ENCODE peak calls at places on chromosomes 2 and 18, in four cellular contexts. K is K562, X is HCT116, D is DND-41. F is an unnamed sample. For H3K4me1, the result is how much of the 10 kb centered on the place peaks cover.

GRCh38 chr2:104321141-104321799 is 532.6 kb upstream of the POU3F3 start:
- DNase-seq in K (no peak), X (no peak), D (no peak), F (no peak)

GRCh38 chr2:39437522-39438296 is 624 bp upstream of the MAP4K3 start:
- DNase-seq in K (peak), X (peak), D (peak), F (peak)

GRCh38 chr2:169090133-169090820 is 20.9 kb downstream of the DHRS9 start:
- DNase-seq in K (no peak), X (no peak), D (no peak), F (peak)

GRCh38 chr18:3486514-3486913 is 36.5 kb downstream of the TGIF1 start:
- DNase-seq in K (no peak), X (no peak), D (no peak), F (no peak)

GRCh38 chr18:46630160-46630559 is 26.9 kb downstream of the LOXHD1 start:
- DNase-seq in K (no peak), X (no peak), D (no peak), F (no peak)

GRCh38 chr2:72144746-72145657 is 2.7 kb downstream of the CYP26B1 start:
- DNase-seq in K (no peak), X (peak), D (no peak), F (peak)

GRCh38 chr2:63866009-63866709 is 24.5 kb downstream of the UGP2 start:
- DNase-seq in K (no peak), X (no peak), D (no peak), F (no peak)

GRCh38 chr2:126949775-126950174 is 51.1 kb downstream of the TEX51 start:
- DNase-seq in K (no peak), X (no peak), D (no peak), F (no peak)

GRCh38 chr2:116733699-116734098 is 1080.8 kb upstream of the DDX18 start:
- DNase-seq in K (no peak), X (no peak), D (no peak), F (no peak)

GRCh38 chr2:30358822-30359221 is 88.2 kb upstream of the LCLAT1 start:
- DNase-seq in K (no peak), X (no peak), D (no peak), F (no peak)

GRCh38 chr2:144471316-144472045 is 48.4 kb downstream of the ZEB2 start:
- DNase-seq in K (no peak), X (no peak), D (no peak), F (no peak)

GRCh38 chr2:145184741-145185671 is 665.1 kb upstream of the ZEB2 start:
- DNase-seq in K (no peak), X (no peak), D (no peak), F (no peak)

GRCh38 chr18:7723558-7723957 is 156.4 kb downstream of the PTPRM start:
- DNase-seq in K (no peak), X (no peak), D (no peak), F (no peak)

GRCh38 chr2:240876035-240876474 is 7.4 kb downstream of the AGXT start:
- DNase-seq in K (no peak), X (no peak), D (no peak), F (no peak)

GRCh38 chr2:54858021-54858681 is 134.7 kb downstream of the EML6 start:
- DNase-seq in K (no peak), X (no peak), D (no peak), F (peak)

GRCh38 chr2:147511491-147511948 is 333.3 kb upstream of the ACVR2A start:
- DNase-seq in K (no peak), X (no peak), D (peak), F (peak)

GRCh38 chr2:215421859-215422461 is 13.9 kb downstream of the FN1 start:
- DNase-seq in K (peak), X (no peak), D (no peak), F (no peak)

GRCh38 chr2:46913471-46914381 is 1.9 kb downstream of the MCFD2 start:
- DNase-seq in K (peak), X (peak), D (no peak), F (peak)

GRCh38 chr2:169900686-169901085 is 73.4 kb downstream of the UBR3 start:
- DNase-seq in K (no peak), X (no peak), D (no peak), F (no peak)

GRCh38 chr18:44816028-44816427 is 135.3 kb downstream of the SETBP1 start:
- DNase-seq in K (no peak), X (no peak), D (no peak), F (no peak)

GRCh38 chr2:26991717-26992116 is 21.3 kb downstream of the MAPRE3 start:
- DNase-seq in K (no peak), X (no peak), D (no peak), F (no peak)

GRCh38 chr2:71684226-71685072 is 231.1 kb downstream of the DYSF start:
- DNase-seq in K (no peak), X (no peak), D (no peak), F (no peak)

GRCh38 chr2:73938761-73939352 is 12.2 kb downstream of the DGUOK start:
- DNase-seq in K (no peak), X (no peak), D (no peak), F (peak)

GRCh38 chr18:10519366-10519765 is 6.5 kb upstream of the NAPG start:
- DNase-seq in K (no peak), X (no peak), D (no peak), F (no peak)

GRCh38 chr2:88307817-88308216 is 137.7 kb downstream of the THNSL2 start:
- DNase-seq in K (peak), X (peak), D (peak), F (peak)

GRCh38 chr2:232668805-232669444 is 28.2 kb upstream of the GIGYF2 start:
- DNase-seq in K (no peak), X (peak), D (no peak), F (peak)

GRCh38 chr2:240644859-240645301 is 19.6 kb downstream of the GPR35 start:
- DNase-seq in K (no peak), X (no peak), D (no peak), F (no peak)

GRCh38 chr2:263774-264492 is at the start of gene SH3YL1:
- DNase-seq in K (no peak), X (peak), D (no peak), F (peak)

GRCh38 chr2:36190097-36190496 is 165.5 kb upstream of the CRIM1 start:
- DNase-seq in K (no peak), X (no peak), D (no peak), F (no peak)

GRCh38 chr2:220858101-220858500 is 714.0 kb downstream of the EPHA4 start:
- DNase-seq in K (no peak), X (no peak), D (no peak), F (no peak)

GRCh38 chr2:43217228-43218220 is 8.9 kb downstream of the ZFP36L2 start:
- DNase-seq in K (no peak), X (no peak), D (peak), F (no peak)

GRCh38 chr2:235511187-235511661 is 17.4 kb downstream of the AGAP1 start:
- DNase-seq in K (no peak), X (peak), D (no peak), F (peak)

GRCh38 chr18:54924948-54925347 is 34.3 kb downstream of the CCDC68 start:
- DNase-seq in K (no peak), X (no peak), D (no peak), F (no peak)

GRCh38 chr2:82650038-82650437 is 1809.0 kb downstream of the SUCLG1 start:
- DNase-seq in K (no peak), X (no peak), D (no peak), F (no peak)

GRCh38 chr2:9697904-9698303 is 67.1 kb upstream of the YWHAQ start:
- DNase-seq in K (no peak), X (no peak), D (no peak), F (no peak)

GRCh38 chr2:233353769-233354499 is at the start of gene DGKD:
- DNase-seq in K (peak), X (peak), D (peak), F (peak)

GRCh38 chr2:218322756-218323525 is 30.6 kb upstream of the TMBIM1 start:
- DNase-seq in K (peak), X (peak), D (peak), F (peak)

GRCh38 chr2:126657146-126657635 is 1.2 kb downstream of the GYPC start:
- DNase-seq in K (no peak), X (no peak), D (peak), F (peak)

GRCh38 chr2:20691076-20691708 is 24.2 kb downstream of the GDF7 start:
- DNase-seq in K (no peak), X (no peak), D (no peak), F (no peak)

GRCh38 chr2:20692081-20692480 is 25.1 kb downstream of the GDF7 start:
- DNase-seq in K (no peak), X (no peak), D (no peak), F (no peak)

GRCh38 chr2:20693317-20693716 is 26.4 kb downstream of the GDF7 start:
- DNase-seq in K (no peak), X (no peak), D (no peak), F (no peak)

GRCh38 chr2:20687260-20687772 is 20.4 kb downstream of the GDF7 start:
- DNase-seq in K (no peak), X (no peak), D (no peak), F (no peak)

GRCh38 chr2:20689428-20690264 is 22.7 kb downstream of the GDF7 start:
- DNase-seq in K (no peak), X (no peak), D (no peak), F (no peak)
- H3K9ac ChIP-seq in K (no peak), X (no peak), D (no peak), F (no peak)

GRCh38 chr2:58896600-58896999 is 655.5 kb upstream of the FANCL start:
- DNase-seq in K (no peak), X (no peak), D (no peak), F (peak)
- H3K4me3 ChIP-seq in K (no peak), X (no peak), D (no peak), F (no peak)

GRCh38 chr2:239119346-239120126 is 271.7 kb downstream of the TWIST2 start:
- DNase-seq in K (no peak), X (no peak), D (no peak), F (no peak)
- H3K4me1 ChIP-seq in K (under half), X (under half), D (under half), F (under half)

GRCh38 chr2:162343824-162344616 is at the start of gene GCA:
- DNase-seq in K (peak), X (peak), D (peak), F (peak)

GRCh38 chr2:162343492-162343823 is 474 bp upstream of the GCA start:
- DNase-seq in K (no peak), X (no peak), D (no peak), F (no peak)

GRCh38 chr2:162340822-162341221 is 3.1 kb upstream of the GCA start:
- DNase-seq in K (no peak), X (no peak), D (no peak), F (no peak)

GRCh38 chr2:162342841-162343240 is 1.1 kb upstream of the GCA start:
- DNase-seq in K (no peak), X (no peak), D (no peak), F (no peak)

GRCh38 chr2:162344617-162344950 is 652 bp downstream of the GCA start:
- DNase-seq in K (no peak), X (no peak), D (no peak), F (peak)
- H3K9ac ChIP-seq in K (no peak), X (peak), D (peak), F (peak)

GRCh38 chr2:3299703-3300102 is 77.9 kb downstream of the EIPR1 start:
- DNase-seq in K (no peak), X (no peak), D (no peak), F (no peak)

GRCh38 chr2:3300224-3300623 is 77.4 kb downstream of the EIPR1 start:
- DNase-seq in K (no peak), X (no peak), D (no peak), F (no peak)

GRCh38 chr2:3302421-3302750 is 75.2 kb downstream of the EIPR1 start:
- DNase-seq in K (no peak), X (no peak), D (no peak), F (no peak)

GRCh38 chr2:3299130-3299529 is 78.5 kb downstream of the EIPR1 start:
- DNase-seq in K (no peak), X (no peak), D (no peak), F (no peak)

DNA sequence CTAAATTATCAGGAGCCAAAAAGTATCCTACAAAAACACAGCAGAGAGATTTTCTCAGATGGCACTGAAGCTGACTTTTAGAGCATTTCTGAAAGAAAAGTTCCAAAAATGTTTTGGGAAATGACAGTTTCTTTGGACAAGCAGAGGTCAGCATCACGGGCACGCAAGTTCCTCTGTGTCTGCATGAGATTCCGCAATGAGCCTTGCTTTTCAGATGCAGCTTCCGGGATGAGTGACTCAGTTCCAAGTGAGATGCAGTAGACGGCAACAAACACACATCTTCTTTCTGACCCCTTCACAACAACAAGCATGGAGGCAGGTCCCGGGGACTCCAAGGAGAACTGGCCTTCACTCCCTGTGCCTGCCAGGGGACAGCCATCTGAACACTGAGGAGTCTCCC is 76.6 kb downstream of the EIPR1 start:
- DNase-seq in K (no peak), X (no peak), D (no peak), F (no peak)
- H3K4me3 ChIP-seq in K (no peak), X (no peak), D (no peak), F (no peak)

DNA sequence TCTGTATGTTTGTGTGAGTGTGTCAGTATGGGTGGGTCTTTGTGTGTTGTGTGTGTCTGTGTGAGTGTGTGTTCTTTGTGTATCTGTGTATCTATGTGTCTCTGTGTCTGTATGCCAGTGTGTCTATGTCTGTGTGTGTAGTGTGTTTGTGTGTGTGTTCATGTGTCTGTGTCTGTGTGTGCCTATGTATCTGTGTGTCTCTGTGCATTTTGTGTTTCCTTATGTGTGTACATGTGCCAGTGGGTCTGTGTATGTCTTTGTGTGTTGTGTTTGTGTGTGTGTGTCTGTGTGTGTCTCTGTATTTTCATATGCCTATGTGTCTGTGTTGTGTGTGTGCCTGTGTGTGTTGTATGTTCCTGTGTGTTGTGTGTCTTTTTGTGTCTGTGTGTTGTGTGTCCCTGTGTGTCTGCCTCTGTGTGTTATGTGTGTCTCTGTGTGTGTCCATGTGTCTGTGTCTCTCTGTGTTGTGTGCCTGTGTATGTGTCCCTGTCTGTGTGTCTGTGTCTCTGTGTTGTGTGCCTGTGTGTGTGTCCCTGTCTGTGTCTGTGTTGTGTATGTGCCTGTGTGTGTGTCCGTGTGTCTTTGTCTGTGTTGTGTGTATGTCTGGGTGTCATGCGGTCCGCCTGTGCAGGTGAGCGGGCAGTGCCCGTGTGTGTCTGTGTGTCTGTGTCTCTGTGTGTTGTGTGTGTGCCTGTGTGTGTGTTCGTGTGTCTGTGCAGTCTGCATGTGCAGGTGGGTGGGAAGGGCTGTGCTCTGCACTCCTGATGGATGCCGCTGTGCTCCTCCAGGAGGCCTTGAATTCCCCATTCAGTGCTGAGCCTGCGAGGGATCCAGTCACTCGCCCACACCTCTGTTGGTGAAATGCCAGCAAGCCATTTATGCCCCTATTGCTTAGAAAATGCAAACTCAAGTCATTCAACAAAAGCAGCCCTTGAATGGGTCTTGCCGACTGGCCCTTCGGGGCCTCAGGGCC is 37.4 kb downstream of the KLHL29 start:
- DNase-seq in K (no peak), X (no peak), D (no peak), F (no peak)
- H3K4me1 ChIP-seq in K (under half), X (under half), D (under half), F (half or more)

GRCh38 chr18:69490072-69490471 is 89.4 kb downstream of the DOK6 start:
- DNase-seq in K (no peak), X (no peak), D (no peak), F (peak)
- H3K9ac ChIP-seq in K (no peak), X (no peak), D (no peak), F (no peak)

DNA sequence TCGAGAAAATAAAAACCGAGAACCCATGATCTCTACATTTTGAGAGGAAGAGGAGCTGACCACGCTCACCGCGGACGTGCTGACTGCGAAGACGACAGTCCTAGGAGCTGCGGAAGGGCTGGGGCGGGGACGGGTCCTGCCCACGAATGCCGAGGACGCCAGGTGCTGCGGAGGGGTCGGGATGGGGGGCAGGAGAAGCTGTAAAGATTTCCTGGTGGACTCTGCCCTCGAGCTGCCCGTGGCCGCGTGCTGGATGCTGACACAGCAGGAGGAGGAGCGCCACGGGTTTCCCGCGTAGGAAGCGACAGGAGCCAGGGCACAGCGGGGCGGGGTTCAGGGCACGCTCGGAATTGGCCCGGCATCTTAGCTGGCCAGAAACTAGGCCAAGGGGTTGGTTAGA is 22.2 kb downstream of the ZSCAN30 start:
- DNase-seq in K (no peak), X (no peak), D (peak), F (no peak)
- H3K4me3 ChIP-seq in K (no peak), X (no peak), D (peak), F (peak)